ENCODE peak calls at places on chromosome 5, in four cellular contexts. Y, S, K and Z are unnamed samples.

GRCh38 chr5:90590-91547 is 1.1 kb upstream of the PLEKHG4B start:
- DNase-seq in Y (no peak), S (peak), K (no peak), Z (no peak)

GRCh38 chr5:33957789-33958575 is 21.8 kb downstream of the RXFP3 start:
- DNase-seq in Y (no peak), S (no peak), K (no peak), Z (no peak)

GRCh38 chr5:141838326-141839014 is 39.7 kb downstream of the PCDH1 start:
- DNase-seq in Y (no peak), S (no peak), K (no peak), Z (no peak)

GRCh38 chr5:66454186-66455078 is 141.8 kb upstream of the MAST4 start:
- DNase-seq in Y (no peak), S (peak), K (peak), Z (no peak)

GRCh38 chr5:172110921-172111873 is 76.8 kb downstream of the STK10 start:
- DNase-seq in Y (peak), S (peak), K (peak), Z (peak)

GRCh38 chr5:171863928-171864327 is 78.3 kb downstream of the SMIM23 start:
- DNase-seq in Y (no peak), S (peak), K (peak), Z (peak)

GRCh38 chr5:172379481-172379880 is 74.8 kb downstream of the SH3PXD2B start:
- DNase-seq in Y (no peak), S (no peak), K (no peak), Z (no peak)

GRCh38 chr5:167014657-167015056 is 1276.8 kb upstream of the WWC1 start:
- DNase-seq in Y (no peak), S (no peak), K (no peak), Z (no peak)

GRCh38 chr5:14665110-14665822 is 748 bp downstream of the OTULIN start:
- DNase-seq in Y (peak), S (peak), K (no peak), Z (peak)

GRCh38 chr5:53340956-53341750 is 139.3 kb upstream of the FST start:
- DNase-seq in Y (no peak), S (no peak), K (no peak), Z (no peak)

GRCh38 chr5:167644619-167645018 is 646.8 kb upstream of the WWC1 start:
- DNase-seq in Y (no peak), S (peak), K (no peak), Z (no peak)

GRCh38 chr5:93890657-93891056 is 149.3 kb upstream of the POU5F2 start:
- DNase-seq in Y (no peak), S (peak), K (peak), Z (peak)

GRCh38 chr5:172760136-172760535 is 10.9 kb downstream of the DUSP1 start:
- DNase-seq in Y (no peak), S (no peak), K (no peak), Z (no peak)

GRCh38 chr5:603081-603998 is 8.8 kb upstream of the CEP72 start:
- DNase-seq in Y (peak), S (no peak), K (no peak), Z (no peak)

GRCh38 chr5:66653380-66653779 is 57.2 kb downstream of the MAST4 start:
- DNase-seq in Y (no peak), S (peak), K (peak), Z (no peak)

GRCh38 chr5:65651144-65651543 is 26.3 kb downstream of the SHLD3 start:
- DNase-seq in Y (no peak), S (no peak), K (no peak), Z (no peak)

GRCh38 chr5:63375851-63376250 is 586.4 kb downstream of the HTR1A start:
- DNase-seq in Y (no peak), S (no peak), K (no peak), Z (no peak)

GRCh38 chr5:24208540-24209141 is 436.1 kb downstream of the CDH10 start:
- DNase-seq in Y (no peak), S (no peak), K (no peak), Z (no peak)

GRCh38 chr5:97134634-97135033 is 7.8 kb downstream of the LIX1 start:
- DNase-seq in Y (no peak), S (no peak), K (no peak), Z (no peak)

GRCh38 chr5:125410501-125411162 is 664.2 kb upstream of the ZNF608 start:
- DNase-seq in Y (no peak), S (peak), K (peak), Z (peak)

GRCh38 chr5:163807781-163808180 is 302.4 kb downstream of the MAT2B start:
- DNase-seq in Y (no peak), S (peak), K (peak), Z (peak)

GRCh38 chr5:95715799-95716461 is 15.2 kb upstream of the RHOBTB3 start:
- DNase-seq in Y (no peak), S (peak), K (peak), Z (peak)

GRCh38 chr5:16570121-16570815 is 46.5 kb downstream of the RETREG1 start:
- DNase-seq in Y (no peak), S (peak), K (peak), Z (peak)

GRCh38 chr5:149665416-149666163 is 64.5 kb upstream of the PPARGC1B start:
- DNase-seq in Y (no peak), S (no peak), K (no peak), Z (no peak)

GRCh38 chr5:149667084-149667826 is 62.9 kb upstream of the PPARGC1B start:
- DNase-seq in Y (no peak), S (no peak), K (peak), Z (peak)

GRCh38 chr5:149664666-149665415 is 65.3 kb upstream of the PPARGC1B start:
- DNase-seq in Y (no peak), S (no peak), K (no peak), Z (no peak)

GRCh38 chr5:149666212-149666852 is 63.8 kb upstream of the PPARGC1B start:
- DNase-seq in Y (peak), S (peak), K (peak), Z (peak)

DNA sequence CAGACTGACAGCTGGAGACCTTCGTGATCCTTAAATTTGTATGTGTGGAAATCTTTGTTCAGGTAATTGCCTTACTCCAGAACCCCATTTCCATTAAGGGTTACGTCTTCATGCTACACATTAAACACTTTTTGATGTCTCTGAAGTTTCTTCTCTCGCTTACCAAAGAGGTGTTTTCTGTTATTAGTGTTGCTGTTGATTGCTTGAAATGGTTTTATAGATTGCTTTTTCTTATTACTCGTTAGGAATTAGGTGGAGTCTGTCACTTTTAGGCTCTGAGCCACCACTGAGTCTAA is 62.3 kb upstream of the PPARGC1B start:
- DNase-seq in Y (no peak), S (no peak), K (no peak), Z (no peak)
- TF ChIP-seq CTCF in Y (no peak), S (no peak), K (no peak), Z (no peak)

GRCh38 chr5:59002162-59002825 is 419.4 kb downstream of the RAB3C start:
- DNase-seq in Y (no peak), S (no peak), K (no peak), Z (no peak)
- H3K4me3 ChIP-seq in Y (no peak), S (no peak), K (no peak), Z (no peak)

DNA sequence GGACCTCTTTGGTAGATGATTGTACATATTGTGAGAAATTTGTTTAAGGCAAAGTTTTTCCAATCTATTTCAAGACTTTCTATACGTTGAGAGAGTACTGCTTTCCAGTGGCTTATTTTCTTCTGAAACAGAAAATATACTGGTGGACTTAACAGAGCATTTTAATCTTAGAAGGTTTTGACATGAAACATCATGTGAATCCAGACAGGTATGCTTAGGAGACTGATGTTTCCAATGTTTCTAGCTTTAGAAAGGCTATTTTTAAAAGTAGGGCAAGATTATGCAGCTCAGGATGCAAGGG is 71.0 kb downstream of the PIK3R1 start:
- DNase-seq in Y (no peak), S (no peak), K (no peak), Z (no peak)
- TF ChIP-seq CTCF in Y (no peak), S (no peak), K (no peak), Z (no peak)

DNA sequence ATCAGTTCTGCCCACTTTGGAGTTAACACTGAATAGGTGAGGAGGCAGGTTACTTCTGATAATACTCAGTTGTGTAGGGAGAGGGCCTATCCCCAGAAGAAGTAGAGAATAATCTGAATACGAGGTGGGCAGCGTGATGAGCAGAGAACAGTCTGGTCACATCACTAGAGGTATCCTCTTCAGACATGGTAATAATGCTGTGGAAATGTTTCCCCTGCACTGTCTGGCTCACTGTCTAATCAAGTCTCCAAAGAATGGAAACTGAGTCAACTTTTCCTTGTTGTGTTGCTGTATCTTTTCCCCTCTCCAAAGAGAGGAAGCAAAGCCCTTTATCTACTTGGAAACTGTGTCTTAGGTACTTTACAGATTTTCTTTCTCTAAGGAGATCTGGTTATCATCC is 110.9 kb upstream of the ANKRD55 start:
- DNase-seq in Y (no peak), S (no peak), K (no peak), Z (no peak)
- H3K4me3 ChIP-seq in Y (no peak), S (no peak), K (no peak), Z (no peak)

GRCh38 chr5:55176176-55176818 is 3.3 kb upstream of the CDC20B start:
- DNase-seq in Y (no peak), S (no peak), K (no peak), Z (peak)
- TF ChIP-seq CTCF in Y (no peak), S (no peak), K (no peak), Z (no peak)

DNA sequence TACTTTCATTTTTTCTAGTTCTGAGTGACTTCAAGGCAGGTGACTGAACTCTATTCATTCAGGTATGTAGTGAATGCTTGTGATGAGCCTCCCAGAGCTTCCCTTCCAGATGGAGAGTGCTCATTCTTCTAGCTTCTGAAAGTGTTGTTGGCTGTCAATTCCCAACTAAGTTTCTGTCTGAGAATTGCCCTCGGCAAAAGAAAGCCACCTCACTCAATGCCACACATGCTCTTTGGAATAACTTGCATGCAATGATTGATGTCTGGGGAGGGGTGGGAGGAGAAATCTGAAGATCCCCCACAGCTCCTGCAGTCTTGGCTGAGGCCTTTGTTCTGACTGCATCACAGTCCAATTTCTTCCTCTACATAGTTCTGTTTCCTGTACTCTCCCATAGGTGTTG is 123.1 kb upstream of the C6 start:
- DNase-seq in Y (no peak), S (no peak), K (no peak), Z (no peak)
- H3K4me3 ChIP-seq in Y (no peak), S (no peak), K (no peak), Z (no peak)

GRCh38 chr5:157855404-157855994 is 3.4 kb downstream of the CLINT1 start:
- DNase-seq in Y (no peak), S (peak), K (peak), Z (peak)

GRCh38 chr5:157857821-157858526 is 971 bp downstream of the CLINT1 start:
- DNase-seq in Y (no peak), S (peak), K (peak), Z (peak)

GRCh38 chr5:157860898-157861894 is 2.3 kb upstream of the CLINT1 start:
- DNase-seq in Y (no peak), S (no peak), K (no peak), Z (no peak)

GRCh38 chr5:157859227-157859575 is 256 bp upstream of the CLINT1 start:
- DNase-seq in Y (no peak), S (no peak), K (no peak), Z (no peak)

GRCh38 chr5:157858527-157859226 is at the start of gene CLINT1:
- DNase-seq in Y (peak), S (peak), K (peak), Z (peak)
- TF ChIP-seq CTCF in Y (no peak), S (no peak), K (no peak), Z (no peak)

GRCh38 chr5:127041571-127041970 is 11.2 kb upstream of the MARCHF3 start:
- DNase-seq in Y (no peak), S (peak), K (peak), Z (peak)

GRCh38 chr5:127046343-127047072 is 16.1 kb upstream of the MARCHF3 start:
- DNase-seq in Y (no peak), S (no peak), K (no peak), Z (no peak)

GRCh38 chr5:127042593-127042992 is 12.2 kb upstream of the MARCHF3 start:
- DNase-seq in Y (no peak), S (peak), K (peak), Z (peak)

GRCh38 chr5:127038550-127038949 is 8.2 kb upstream of the MARCHF3 start:
- DNase-seq in Y (no peak), S (no peak), K (no peak), Z (no peak)

GRCh38 chr5:127040779-127041520 is 10.6 kb upstream of the MARCHF3 start:
- DNase-seq in Y (no peak), S (peak), K (no peak), Z (peak)
- H3K4me3 ChIP-seq in Y (no peak), S (no peak), K (no peak), Z (no peak)

DNA sequence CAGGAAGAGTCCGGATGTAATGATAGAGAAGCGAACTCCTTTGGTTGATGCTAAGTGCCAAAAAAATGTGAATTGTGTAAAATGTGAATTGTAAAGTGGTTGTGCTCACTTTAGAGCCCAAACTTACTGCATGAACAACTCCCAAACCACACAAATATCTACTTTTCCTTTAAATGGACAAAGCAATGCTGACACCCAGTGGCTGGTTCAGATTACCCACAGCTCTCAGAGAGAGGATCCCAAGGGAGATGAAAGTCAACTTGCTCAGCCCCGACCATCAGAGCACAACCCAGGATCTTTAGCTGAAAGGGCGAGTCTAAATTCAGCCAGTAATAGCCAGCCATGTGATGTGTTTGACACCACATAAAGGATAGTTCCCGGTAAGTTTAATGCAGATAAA is 133.7 kb downstream of the NMUR2 start:
- DNase-seq in Y (no peak), S (no peak), K (no peak), Z (no peak)
- TF ChIP-seq CTCF in Y (peak), S (no peak), K (no peak), Z (no peak)

DNA sequence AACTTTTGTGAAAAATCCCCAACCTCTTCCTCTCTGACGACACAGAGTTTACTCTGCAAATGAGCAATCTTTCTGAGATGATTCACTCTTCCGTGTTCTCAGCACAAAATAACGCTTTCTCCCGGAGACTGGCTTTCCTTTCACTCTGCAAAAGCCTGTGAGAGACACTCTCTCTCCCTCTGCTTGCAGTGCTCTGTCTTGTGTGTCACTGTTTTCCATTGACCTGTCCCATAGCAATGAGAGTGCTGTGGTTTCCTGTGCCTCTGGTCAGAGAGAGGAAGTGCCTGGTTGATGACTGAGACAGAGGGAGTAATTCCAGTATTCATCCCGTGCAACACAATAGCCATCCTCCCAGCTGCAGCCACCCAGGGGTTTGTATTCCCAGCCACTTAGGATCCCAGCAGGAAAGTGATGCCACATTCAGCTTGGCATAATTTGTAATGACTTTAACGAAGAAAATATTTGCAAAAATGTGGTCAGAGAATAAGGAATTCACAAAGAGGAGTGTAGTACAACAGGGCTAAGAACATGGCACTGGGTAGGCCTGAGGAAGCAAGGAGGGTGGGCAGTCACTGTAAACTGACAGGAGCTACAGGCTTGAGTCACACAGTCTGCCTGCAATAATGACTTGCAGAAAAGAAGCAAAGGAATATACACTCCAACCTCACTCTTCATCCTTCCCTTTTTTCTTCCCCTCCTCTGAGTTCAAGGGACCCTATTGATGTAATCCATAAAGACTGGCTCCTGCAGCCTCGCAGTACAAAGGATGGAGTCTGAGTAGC is 463.5 kb upstream of the RGMB start:
- DNase-seq in Y (no peak), S (peak), K (peak), Z (peak)
- H3K4me3 ChIP-seq in Y (no peak), S (peak), K (peak), Z (peak)